ENCODE peak calls at places on chromosome 4, in four cellular contexts. One of them, this sample, is unnamed.

GRCh38 chr4:26622913-26623312 is 39.0 kb downstream of the TBC1D19 start:
- DNase-seq in stimulated activated CD4-positive, alpha-beta T cell treated with anti-CD3 and anti-CD28 coated beads, TNF-alpha, amount 100 ng/mL, for 24 hours: no peak
- DNase-seq in Panc1: no peak
- DNase-seq in kidney tubule cell: no peak
- DNase-seq in this sample: no peak

GRCh38 chr4:27013012-27013411 is 152.4 kb downstream of the STIM2 start:
- DNase-seq in stimulated activated CD4-positive, alpha-beta T cell treated with anti-CD3 and anti-CD28 coated beads, TNF-alpha, amount 100 ng/mL, for 24 hours: no peak
- DNase-seq in Panc1: no peak
- DNase-seq in kidney tubule cell: no peak
- DNase-seq in this sample: no peak

GRCh38 chr4:167428172-167428571 is 193.9 kb upstream of the SPOCK3 start:
- DNase-seq in stimulated activated CD4-positive, alpha-beta T cell treated with anti-CD3 and anti-CD28 coated beads, TNF-alpha, amount 100 ng/mL, for 24 hours: no peak
- DNase-seq in Panc1: no peak
- DNase-seq in kidney tubule cell: no peak
- DNase-seq in this sample: no peak

GRCh38 chr4:24557036-24558022 is 27.0 kb downstream of the DHX15 start:
- DNase-seq in stimulated activated CD4-positive, alpha-beta T cell treated with anti-CD3 and anti-CD28 coated beads, TNF-alpha, amount 100 ng/mL, for 24 hours: no peak
- DNase-seq in Panc1: no peak
- DNase-seq in kidney tubule cell: peak
- DNase-seq in this sample: no peak

GRCh38 chr4:122052714-122053113 is 99.4 kb upstream of the BLTP1 start:
- DNase-seq in stimulated activated CD4-positive, alpha-beta T cell treated with anti-CD3 and anti-CD28 coated beads, TNF-alpha, amount 100 ng/mL, for 24 hours: no peak
- DNase-seq in Panc1: no peak
- DNase-seq in kidney tubule cell: no peak
- DNase-seq in this sample: no peak

GRCh38 chr4:181684310-181684709 is 558.9 kb upstream of the TENM3 start:
- DNase-seq in stimulated activated CD4-positive, alpha-beta T cell treated with anti-CD3 and anti-CD28 coated beads, TNF-alpha, amount 100 ng/mL, for 24 hours: no peak
- DNase-seq in Panc1: no peak
- DNase-seq in kidney tubule cell: no peak
- DNase-seq in this sample: no peak

GRCh38 chr4:95250544-95251137 is 298.1 kb downstream of the UNC5C start:
- DNase-seq in stimulated activated CD4-positive, alpha-beta T cell treated with anti-CD3 and anti-CD28 coated beads, TNF-alpha, amount 100 ng/mL, for 24 hours: no peak
- DNase-seq in Panc1: no peak
- DNase-seq in kidney tubule cell: peak
- DNase-seq in this sample: no peak

GRCh38 chr4:133719098-133719497 is 482.5 kb downstream of the PABPC4L start:
- DNase-seq in stimulated activated CD4-positive, alpha-beta T cell treated with anti-CD3 and anti-CD28 coated beads, TNF-alpha, amount 100 ng/mL, for 24 hours: no peak
- DNase-seq in Panc1: no peak
- DNase-seq in kidney tubule cell: no peak
- DNase-seq in this sample: no peak

GRCh38 chr4:36823199-36823967 is 421.2 kb upstream of the NWD2 start:
- DNase-seq in stimulated activated CD4-positive, alpha-beta T cell treated with anti-CD3 and anti-CD28 coated beads, TNF-alpha, amount 100 ng/mL, for 24 hours: no peak
- DNase-seq in Panc1: no peak
- DNase-seq in kidney tubule cell: no peak
- DNase-seq in this sample: no peak

GRCh38 chr4:77525538-77525937 is 80.1 kb upstream of the CXCL13 start:
- DNase-seq in stimulated activated CD4-positive, alpha-beta T cell treated with anti-CD3 and anti-CD28 coated beads, TNF-alpha, amount 100 ng/mL, for 24 hours: no peak
- DNase-seq in Panc1: no peak
- DNase-seq in kidney tubule cell: no peak
- DNase-seq in this sample: no peak

GRCh38 chr4:132918083-132918482 is 231.0 kb upstream of the PCDH10 start:
- DNase-seq in stimulated activated CD4-positive, alpha-beta T cell treated with anti-CD3 and anti-CD28 coated beads, TNF-alpha, amount 100 ng/mL, for 24 hours: no peak
- DNase-seq in Panc1: no peak
- DNase-seq in kidney tubule cell: no peak
- DNase-seq in this sample: no peak

GRCh38 chr4:6123116-6123515 is 77.2 kb downstream of the JAKMIP1 start:
- DNase-seq in stimulated activated CD4-positive, alpha-beta T cell treated with anti-CD3 and anti-CD28 coated beads, TNF-alpha, amount 100 ng/mL, for 24 hours: no peak
- DNase-seq in Panc1: no peak
- DNase-seq in kidney tubule cell: no peak
- DNase-seq in this sample: no peak

GRCh38 chr4:152936446-152937279 is 540 bp downstream of the FHDC1 start:
- DNase-seq in stimulated activated CD4-positive, alpha-beta T cell treated with anti-CD3 and anti-CD28 coated beads, TNF-alpha, amount 100 ng/mL, for 24 hours: no peak
- DNase-seq in Panc1: no peak
- DNase-seq in kidney tubule cell: peak
- DNase-seq in this sample: no peak

GRCh38 chr4:110609044-110609750 is 13.7 kb downstream of the PITX2 start:
- DNase-seq in stimulated activated CD4-positive, alpha-beta T cell treated with anti-CD3 and anti-CD28 coated beads, TNF-alpha, amount 100 ng/mL, for 24 hours: no peak
- DNase-seq in Panc1: no peak
- DNase-seq in kidney tubule cell: peak
- DNase-seq in this sample: no peak

GRCh38 chr4:186685744-186686143 is 37.9 kb downstream of the FAT1 start:
- DNase-seq in stimulated activated CD4-positive, alpha-beta T cell treated with anti-CD3 and anti-CD28 coated beads, TNF-alpha, amount 100 ng/mL, for 24 hours: no peak
- DNase-seq in Panc1: peak
- DNase-seq in kidney tubule cell: peak
- DNase-seq in this sample: no peak

GRCh38 chr4:113146876-113147358 is 97.5 kb downstream of the ANK2 start:
- DNase-seq in stimulated activated CD4-positive, alpha-beta T cell treated with anti-CD3 and anti-CD28 coated beads, TNF-alpha, amount 100 ng/mL, for 24 hours: no peak
- DNase-seq in Panc1: no peak
- DNase-seq in kidney tubule cell: peak
- DNase-seq in this sample: no peak

GRCh38 chr4:65023877-65024670 is 614.8 kb upstream of the TECRL start:
- DNase-seq in stimulated activated CD4-positive, alpha-beta T cell treated with anti-CD3 and anti-CD28 coated beads, TNF-alpha, amount 100 ng/mL, for 24 hours: no peak
- DNase-seq in Panc1: no peak
- DNase-seq in kidney tubule cell: no peak
- DNase-seq in this sample: no peak

GRCh38 chr4:36230523-36230922 is 13.8 kb downstream of the ARAP2 start:
- DNase-seq in stimulated activated CD4-positive, alpha-beta T cell treated with anti-CD3 and anti-CD28 coated beads, TNF-alpha, amount 100 ng/mL, for 24 hours: no peak
- DNase-seq in Panc1: no peak
- DNase-seq in kidney tubule cell: no peak
- DNase-seq in this sample: no peak

GRCh38 chr4:66640216-66640615 is 905.1 kb downstream of the CENPC start:
- DNase-seq in stimulated activated CD4-positive, alpha-beta T cell treated with anti-CD3 and anti-CD28 coated beads, TNF-alpha, amount 100 ng/mL, for 24 hours: no peak
- DNase-seq in Panc1: no peak
- DNase-seq in kidney tubule cell: no peak
- DNase-seq in this sample: no peak

GRCh38 chr4:6293661-6294060 is 24.0 kb downstream of the WFS1 start:
- DNase-seq in stimulated activated CD4-positive, alpha-beta T cell treated with anti-CD3 and anti-CD28 coated beads, TNF-alpha, amount 100 ng/mL, for 24 hours: no peak
- DNase-seq in Panc1: no peak
- DNase-seq in kidney tubule cell: no peak
- DNase-seq in this sample: no peak

GRCh38 chr4:1410491-1411325 is 4.5 kb upstream of the NKX1-1 start:
- DNase-seq in stimulated activated CD4-positive, alpha-beta T cell treated with anti-CD3 and anti-CD28 coated beads, TNF-alpha, amount 100 ng/mL, for 24 hours: peak
- DNase-seq in Panc1: no peak
- DNase-seq in kidney tubule cell: peak
- DNase-seq in this sample: no peak

GRCh38 chr4:92189146-92189545 is 114.6 kb upstream of the GRID2 start:
- DNase-seq in stimulated activated CD4-positive, alpha-beta T cell treated with anti-CD3 and anti-CD28 coated beads, TNF-alpha, amount 100 ng/mL, for 24 hours: no peak
- DNase-seq in Panc1: no peak
- DNase-seq in kidney tubule cell: no peak
- DNase-seq in this sample: no peak

GRCh38 chr4:132592340-132592739 is 556.8 kb upstream of the PCDH10 start:
- DNase-seq in stimulated activated CD4-positive, alpha-beta T cell treated with anti-CD3 and anti-CD28 coated beads, TNF-alpha, amount 100 ng/mL, for 24 hours: no peak
- DNase-seq in Panc1: no peak
- DNase-seq in kidney tubule cell: no peak
- DNase-seq in this sample: no peak

GRCh38 chr4:40843696-40844095 is 93.9 kb downstream of the NSUN7 start:
- DNase-seq in stimulated activated CD4-positive, alpha-beta T cell treated with anti-CD3 and anti-CD28 coated beads, TNF-alpha, amount 100 ng/mL, for 24 hours: no peak
- DNase-seq in Panc1: no peak
- DNase-seq in kidney tubule cell: no peak
- DNase-seq in this sample: no peak

GRCh38 chr4:139628184-139629012 is 37.2 kb upstream of the MGST2 start:
- DNase-seq in stimulated activated CD4-positive, alpha-beta T cell treated with anti-CD3 and anti-CD28 coated beads, TNF-alpha, amount 100 ng/mL, for 24 hours: no peak
- DNase-seq in Panc1: no peak
- DNase-seq in kidney tubule cell: no peak
- DNase-seq in this sample: peak

GRCh38 chr4:152269448-152270191 is 266.3 kb downstream of the FBXW7 start:
- DNase-seq in stimulated activated CD4-positive, alpha-beta T cell treated with anti-CD3 and anti-CD28 coated beads, TNF-alpha, amount 100 ng/mL, for 24 hours: no peak
- DNase-seq in Panc1: no peak
- DNase-seq in kidney tubule cell: no peak
- DNase-seq in this sample: no peak

GRCh38 chr4:186201535-186202230 is 10.3 kb downstream of the CYP4V2 start:
- DNase-seq in stimulated activated CD4-positive, alpha-beta T cell treated with anti-CD3 and anti-CD28 coated beads, TNF-alpha, amount 100 ng/mL, for 24 hours: peak
- DNase-seq in Panc1: peak
- DNase-seq in kidney tubule cell: peak
- DNase-seq in this sample: no peak

GRCh38 chr4:118814054-118814453 is 21.9 kb downstream of the SEC24D start:
- DNase-seq in stimulated activated CD4-positive, alpha-beta T cell treated with anti-CD3 and anti-CD28 coated beads, TNF-alpha, amount 100 ng/mL, for 24 hours: no peak
- DNase-seq in Panc1: no peak
- DNase-seq in kidney tubule cell: no peak
- DNase-seq in this sample: no peak

GRCh38 chr4:6472387-6473263 is at the start of gene PPP2R2C:
- DNase-seq in stimulated activated CD4-positive, alpha-beta T cell treated with anti-CD3 and anti-CD28 coated beads, TNF-alpha, amount 100 ng/mL, for 24 hours: no peak
- DNase-seq in Panc1: no peak
- DNase-seq in kidney tubule cell: no peak
- DNase-seq in this sample: no peak

GRCh38 chr4:142095886-142096605 is 459.7 kb downstream of the IL15 start:
- DNase-seq in stimulated activated CD4-positive, alpha-beta T cell treated with anti-CD3 and anti-CD28 coated beads, TNF-alpha, amount 100 ng/mL, for 24 hours: no peak
- DNase-seq in Panc1: peak
- DNase-seq in kidney tubule cell: peak
- DNase-seq in this sample: no peak

GRCh38 chr4:154489558-154490260 is 1.9 kb downstream of the DCHS2 start:
- DNase-seq in stimulated activated CD4-positive, alpha-beta T cell treated with anti-CD3 and anti-CD28 coated beads, TNF-alpha, amount 100 ng/mL, for 24 hours: no peak
- DNase-seq in Panc1: no peak
- DNase-seq in kidney tubule cell: no peak
- DNase-seq in this sample: no peak

GRCh38 chr4:168071304-168071703 is 21.0 kb upstream of the ANXA10 start:
- DNase-seq in stimulated activated CD4-positive, alpha-beta T cell treated with anti-CD3 and anti-CD28 coated beads, TNF-alpha, amount 100 ng/mL, for 24 hours: no peak
- DNase-seq in Panc1: no peak
- DNase-seq in kidney tubule cell: no peak
- DNase-seq in this sample: no peak

GRCh38 chr4:2806392-2807355 is 13.8 kb downstream of the SH3BP2 start:
- DNase-seq in stimulated activated CD4-positive, alpha-beta T cell treated with anti-CD3 and anti-CD28 coated beads, TNF-alpha, amount 100 ng/mL, for 24 hours: no peak
- DNase-seq in Panc1: no peak
- DNase-seq in kidney tubule cell: no peak
- DNase-seq in this sample: peak

GRCh38 chr4:108425988-108426387 is 194.4 kb upstream of the RPL34 start:
- DNase-seq in stimulated activated CD4-positive, alpha-beta T cell treated with anti-CD3 and anti-CD28 coated beads, TNF-alpha, amount 100 ng/mL, for 24 hours: no peak
- DNase-seq in Panc1: no peak
- DNase-seq in kidney tubule cell: peak
- DNase-seq in this sample: no peak

GRCh38 chr4:28287837-28288236 is 1427.2 kb downstream of the STIM2 start:
- DNase-seq in stimulated activated CD4-positive, alpha-beta T cell treated with anti-CD3 and anti-CD28 coated beads, TNF-alpha, amount 100 ng/mL, for 24 hours: no peak
- DNase-seq in Panc1: no peak
- DNase-seq in kidney tubule cell: peak
- DNase-seq in this sample: no peak